ENCODE peak calls at places on chromosomes 1 and 21, in ten cellular contexts. Z is SJSA1, O is T-cell, B is NT2/D1, I is heart left ventricle, D is thoracic aorta, E is right cardiac atrium, J is ACHN, F is psoas muscle, Q is sciatic nerve. U is an unnamed sample.

GRCh38 chr1:94894630-94895029 is 32.3 kb downstream of the CNN3 start:
- DNase-seq in Z (no peak), O (no peak), B (peak), I (no peak), D (no peak), E (no peak), J (no peak), F (no peak), Q (no peak), U (no peak)

GRCh38 chr1:20093940-20094391 is 24.0 kb downstream of the PLA2G5 start:
- DNase-seq in Z (no peak), O (no peak), B (no peak), I (peak), D (no peak), E (peak), J (no peak), F (peak), Q (no peak), U (no peak)

GRCh38 chr1:3338725-3339070 is 115.8 kb upstream of the ARHGEF16 start:
- DNase-seq in Z (no peak), O (no peak), B (no peak), I (no peak), D (no peak), E (no peak), J (no peak), F (no peak), Q (no peak), U (no peak)

GRCh38 chr1:168243636-168244212 is 17.9 kb downstream of the SFT2D2 start:
- DNase-seq in Z (no peak), O (no peak), B (no peak), I (no peak), D (no peak), E (no peak), J (no peak), F (no peak), Q (no peak), U (no peak)

GRCh38 chr1:23431431-23431830 is 6.9 kb upstream of the TCEA3 start:
- DNase-seq in Z (no peak), O (no peak), B (no peak), I (no peak), D (no peak), E (no peak), J (no peak), F (no peak), Q (no peak), U (no peak)

GRCh38 chr1:221431068-221431651 is 310.7 kb downstream of the DUSP10 start:
- DNase-seq in Z (no peak), O (no peak), B (no peak), I (no peak), D (no peak), E (no peak), J (no peak), F (no peak), Q (no peak), U (no peak)

GRCh38 chr21:44828362-44829056 is 10.6 kb upstream of the SUMO3 start:
- DNase-seq in Z (no peak), O (no peak), B (no peak), I (no peak), D (no peak), E (no peak), J (no peak), F (no peak), Q (no peak), U (no peak)

GRCh38 chr1:84089470-84090261 is 54.4 kb upstream of the PRKACB start:
- DNase-seq in Z (peak), O (no peak), B (no peak), I (no peak), D (no peak), E (no peak), J (peak), F (no peak), Q (no peak), U (no peak)

GRCh38 chr1:97277891-97278662 is 556.5 kb downstream of the PTBP2 start:
- DNase-seq in Z (no peak), O (no peak), B (no peak), I (no peak), D (no peak), E (no peak), J (peak), F (no peak), Q (no peak), U (no peak)

GRCh38 chr21:44290327-44291077 is 4.8 kb downstream of the AIRE start:
- DNase-seq in Z (no peak), O (no peak), B (no peak), I (peak), D (no peak), E (peak), J (no peak), F (peak), Q (no peak), U (no peak)

GRCh38 chr21:18155508-18156193 is 89.0 kb upstream of the CHODL start:
- DNase-seq in Z (no peak), O (no peak), B (peak), I (no peak), D (no peak), E (no peak), J (no peak), F (no peak), Q (no peak), U (no peak)

GRCh38 chr1:153565529-153566374 is at the start of gene S100A2:
- DNase-seq in Z (peak), O (no peak), B (no peak), I (no peak), D (peak), E (peak), J (peak), F (peak), Q (peak), U (no peak)

GRCh38 chr1:56099766-56100165 is 479.6 kb downstream of the PLPP3 start:
- DNase-seq in Z (no peak), O (no peak), B (no peak), I (no peak), D (no peak), E (no peak), J (no peak), F (no peak), Q (no peak), U (no peak)

GRCh38 chr1:248047008-248047407 is 372 bp downstream of the OR2L3 start:
- DNase-seq in Z (no peak), O (no peak), B (no peak), I (no peak), D (no peak), E (no peak), J (no peak), F (no peak), Q (no peak), U (no peak)

GRCh38 chr1:193310569-193310968 is 124.2 kb upstream of the B3GALT2 start:
- DNase-seq in Z (no peak), O (no peak), B (no peak), I (no peak), D (no peak), E (no peak), J (no peak), F (no peak), Q (no peak), U (no peak)

GRCh38 chr21:17610862-17611261 is 1.8 kb downstream of the BTG3 start:
- DNase-seq in Z (no peak), O (no peak), B (no peak), I (no peak), D (no peak), E (peak), J (peak), F (no peak), Q (no peak), U (no peak)

GRCh38 chr1:89200668-89201488 is 2.1 kb upstream of the GBP4 start:
- DNase-seq in Z (no peak), O (no peak), B (no peak), I (no peak), D (no peak), E (no peak), J (no peak), F (no peak), Q (no peak), U (no peak)

GRCh38 chr1:45924736-45925135 is 121.3 kb downstream of the MAST2 start:
- DNase-seq in Z (no peak), O (no peak), B (no peak), I (no peak), D (no peak), E (no peak), J (no peak), F (no peak), Q (no peak), U (no peak)

GRCh38 chr1:41568204-41568603 is 83.7 kb upstream of the EDN2 start:
- DNase-seq in Z (peak), O (no peak), B (no peak), I (no peak), D (no peak), E (no peak), J (no peak), F (no peak), Q (no peak), U (no peak)